ENCODE peak calls at places on chromosomes 3 and 15, in ten cellular contexts. O is left ventricle myocardium inferior, N is ovary, M is sigmoid colon, Q is upper lobe of right lung, B is esophagus squamous epithelium, W is aorta, H is tibial artery, G is heart right ventricle, T is H9. R is an unnamed sample.

GRCh38 chr3:4052691-4053090 is 250.5 kb upstream of the SETMAR start:
- DNase-seq in O (no peak), N (no peak), M (no peak), Q (no peak), B (no peak), W (no peak), H (no peak), G (no peak), T (no peak), R (no peak)

GRCh38 chr3:161875483-161875882 is 378.9 kb downstream of the OTOL1 start:
- DNase-seq in O (no peak), N (no peak), M (no peak), Q (no peak), B (no peak), W (no peak), H (no peak), G (no peak), T (no peak), R (no peak)

GRCh38 chr15:26023231-26023630 is 160.1 kb upstream of the ATP10A start:
- DNase-seq in O (no peak), N (no peak), M (no peak), Q (no peak), B (no peak), W (no peak), H (no peak), G (no peak), T (no peak), R (no peak)

GRCh38 chr3:127493924-127494646 is 96.4 kb downstream of the TPRA1 start:
- DNase-seq in O (no peak), N (no peak), M (no peak), Q (no peak), B (no peak), W (no peak), H (no peak), G (no peak), T (no peak), R (no peak)

GRCh38 chr3:32460031-32460749 is 42.5 kb downstream of the CMTM6 start:
- DNase-seq in O (no peak), N (no peak), M (no peak), Q (no peak), B (no peak), W (no peak), H (no peak), G (no peak), T (peak; percentile 91), R (no peak)

GRCh38 chr3:122857019-122857418 is 62.1 kb downstream of the SLC49A4 start:
- DNase-seq in O (no peak), N (no peak), M (no peak), Q (no peak), B (no peak), W (no peak), H (no peak), G (no peak), T (no peak), R (no peak)

GRCh38 chr15:96619171-96619570 is 288.7 kb downstream of the NR2F2 start:
- DNase-seq in O (no peak), N (no peak), M (no peak), Q (no peak), B (no peak), W (no peak), H (no peak), G (no peak), T (no peak), R (no peak)

GRCh38 chr3:114877378-114878118 is 269.5 kb downstream of the ZBTB20 start:
- DNase-seq in O (no peak), N (no peak), M (no peak), Q (no peak), B (no peak), W (no peak), H (no peak), G (no peak), T (no peak), R (no peak)

GRCh38 chr3:157502916-157503620 is at the start of gene VEPH1:
- DNase-seq in O (no peak), N (no peak), M (no peak), Q (peak; percentile 71), B (no peak), W (no peak), H (no peak), G (no peak), T (peak; percentile 36), R (no peak)

GRCh38 chr15:40762919-40763800 is 708 bp upstream of the GCHFR start:
- DNase-seq in O (peak; percentile 56), N (peak; percentile 82), M (peak; percentile 89), Q (peak; percentile 90), B (no peak), W (peak; percentile 78), H (peak; percentile 62), G (peak; percentile 71), T (peak; percentile 64), R (peak; percentile 55)

GRCh38 chr3:27678234-27678633 is 43.9 kb downstream of the EOMES start:
- DNase-seq in O (no peak), N (no peak), M (no peak), Q (no peak), B (no peak), W (no peak), H (no peak), G (no peak), T (no peak), R (no peak)

GRCh38 chr3:63232764-63233396 is 45.2 kb upstream of the SYNPR start:
- DNase-seq in O (no peak), N (no peak), M (no peak), Q (no peak), B (no peak), W (no peak), H (no peak), G (no peak), T (no peak), R (no peak)

GRCh38 chr3:63230146-63230545 is 48.0 kb upstream of the SYNPR start:
- DNase-seq in O (no peak), N (no peak), M (no peak), Q (no peak), B (no peak), W (no peak), H (no peak), G (no peak), T (no peak), R (no peak)

GRCh38 chr3:63228087-63228486 is 50.0 kb upstream of the SYNPR start:
- DNase-seq in O (no peak), N (no peak), M (no peak), Q (no peak), B (no peak), W (no peak), H (no peak), G (no peak), T (no peak), R (no peak)

GRCh38 chr3:63231556-63231955 is 46.6 kb upstream of the SYNPR start:
- DNase-seq in O (no peak), N (no peak), M (no peak), Q (no peak), B (no peak), W (no peak), H (no peak), G (no peak), T (no peak), R (no peak)

GRCh38 chr3:63228677-63229076 is 49.4 kb upstream of the SYNPR start:
- DNase-seq in O (no peak), N (no peak), M (no peak), Q (no peak), B (no peak), W (no peak), H (no peak), G (peak; percentile 5), T (peak; percentile 55), R (peak; percentile 27)
- H3K27ac ChIP-seq in O (no peak overlapping the region), N (no peak overlapping the region), M (no peak overlapping the region), Q (no peak overlapping the region), B (no peak overlapping the region), W (no peak overlapping the region), H (no peak overlapping the region), G (no peak overlapping the region), T (no peak overlapping the region), R (no peak overlapping the region)

GRCh38 chr3:118943597-118943996 is 91.0 kb downstream of the IGSF11 start:
- DNase-seq in O (no peak), N (no peak), M (no peak), Q (no peak), B (no peak), W (no peak), H (no peak), G (no peak), T (no peak), R (no peak)

GRCh38 chr3:118938183-118938961 is 96.3 kb downstream of the IGSF11 start:
- DNase-seq in O (no peak), N (no peak), M (no peak), Q (no peak), B (no peak), W (no peak), H (no peak), G (no peak), T (no peak), R (no peak)

GRCh38 chr3:118942195-118942594 is 92.5 kb downstream of the IGSF11 start:
- DNase-seq in O (no peak), N (no peak), M (no peak), Q (no peak), B (no peak), W (no peak), H (no peak), G (no peak), T (no peak), R (no peak)

GRCh38 chr3:118942651-118943050 is 92.0 kb downstream of the IGSF11 start:
- DNase-seq in O (no peak), N (no peak), M (no peak), Q (no peak), B (no peak), W (no peak), H (no peak), G (no peak), T (no peak), R (no peak)

DNA sequence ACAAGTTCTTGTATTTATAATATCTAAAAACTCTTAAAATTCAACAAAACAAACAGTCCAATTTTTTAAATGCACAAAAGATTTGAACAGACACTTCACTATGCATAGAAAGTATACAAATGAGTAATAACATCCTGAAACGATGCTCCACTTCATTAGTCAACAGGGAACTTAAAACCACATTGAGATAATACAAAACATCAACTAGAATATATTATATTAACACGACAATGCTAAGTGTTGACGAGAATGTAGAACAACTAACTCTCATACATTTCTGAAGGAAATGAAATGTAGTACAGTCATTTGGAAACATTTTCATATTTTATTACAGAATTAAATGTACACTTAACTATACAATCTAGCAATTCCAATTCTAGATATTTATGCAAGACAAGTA is 93.4 kb downstream of the IGSF11 start:
- DNase-seq in O (no peak), N (no peak), M (no peak), Q (no peak), B (no peak), W (no peak), H (no peak), G (no peak), T (no peak), R (no peak)
- H3K27ac ChIP-seq in O (no peak overlapping the region), N (no peak overlapping the region), M (no peak overlapping the region), Q (no peak overlapping the region), B (no peak overlapping the region), W (no peak overlapping the region), H (no peak overlapping the region), G (no peak overlapping the region), T (no peak overlapping the region), R (no peak overlapping the region)

GRCh38 chr3:148208975-148209374 is 488.7 kb upstream of the AGTR1 start:
- DNase-seq in O (no peak), N (no peak), M (no peak), Q (no peak), B (no peak), W (no peak), H (no peak), G (no peak), T (no peak), R (no peak)
- H3K27ac ChIP-seq in O (no peak overlapping the region), N (no peak overlapping the region), M (no peak overlapping the region), Q (no peak overlapping the region), B (no peak overlapping the region), W (no peak overlapping the region), H (no peak overlapping the region), G (no peak overlapping the region), T (no peak overlapping the region), R (no peak overlapping the region)

GRCh38 chr3:58167431-58168351 is 43.1 kb downstream of the DNASE1L3 start:
- DNase-seq in O (peak; percentile 68), N (peak; percentile 79), M (peak; percentile 89), Q (no peak), B (no peak), W (peak; percentile 76), H (peak; percentile 55), G (peak; percentile 79), T (peak; percentile 79), R (peak; percentile 77)
- H3K27ac ChIP-seq in O (peak overlapping the region; percentile 88), N (no peak overlapping the region), M (peak overlapping the region; percentile 88), Q (no peak overlapping the region), B (peak overlapping the region; percentile 76), W (no peak overlapping the region), H (peak overlapping the region; percentile 32), G (peak overlapping the region; percentile 72), T (no peak overlapping the region), R (no peak overlapping the region)